ENCODE peak calls at places on chromosomes 11 and 22, in six cellular contexts. One of them, this sample, is unnamed.

GRCh38 chr22:46484861-46485595 is 52.4 kb downstream of the CELSR1 start:
- DNase-seq in HCT116: no peak
- DNase-seq in fibroblast of lung: peak
- DNase-seq in neural progenitor cell: peak
- DNase-seq in MM.1S: no peak
- DNase-seq in IMR-90: peak
- DNase-seq in this sample: peak

GRCh38 chr11:17405232-17406005 is 17.0 kb upstream of the KCNJ11 start:
- DNase-seq in HCT116: peak
- DNase-seq in fibroblast of lung: peak
- DNase-seq in neural progenitor cell: peak
- DNase-seq in MM.1S: peak
- DNase-seq in IMR-90: peak
- DNase-seq in this sample: no peak

GRCh38 chr22:20058989-20059770 is 20.9 kb upstream of the DGCR8 start:
- DNase-seq in HCT116: no peak
- DNase-seq in fibroblast of lung: no peak
- DNase-seq in neural progenitor cell: no peak
- DNase-seq in MM.1S: no peak
- DNase-seq in IMR-90: no peak
- DNase-seq in this sample: no peak

GRCh38 chr11:100980156-100980555 is 149.5 kb downstream of the PGR start:
- DNase-seq in HCT116: no peak
- DNase-seq in fibroblast of lung: no peak
- DNase-seq in neural progenitor cell: peak
- DNase-seq in MM.1S: no peak
- DNase-seq in IMR-90: peak
- DNase-seq in this sample: no peak

GRCh38 chr11:27473017-27473406 is 422 bp upstream of the LGR4 start:
- DNase-seq in HCT116: no peak
- DNase-seq in fibroblast of lung: no peak
- DNase-seq in neural progenitor cell: no peak
- DNase-seq in MM.1S: no peak
- DNase-seq in IMR-90: no peak
- DNase-seq in this sample: no peak

GRCh38 chr22:47165338-47165931 is 403.0 kb downstream of the TBC1D22A start:
- DNase-seq in HCT116: no peak
- DNase-seq in fibroblast of lung: no peak
- DNase-seq in neural progenitor cell: no peak
- DNase-seq in MM.1S: no peak
- DNase-seq in IMR-90: no peak
- DNase-seq in this sample: no peak

GRCh38 chr22:38262051-38262795 is 10.6 kb downstream of the TMEM184B start:
- DNase-seq in HCT116: no peak
- DNase-seq in fibroblast of lung: peak
- DNase-seq in neural progenitor cell: peak
- DNase-seq in MM.1S: peak
- DNase-seq in IMR-90: no peak
- DNase-seq in this sample: no peak

GRCh38 chr11:16365456-16366355 is 9.4 kb upstream of the SOX6 start:
- DNase-seq in HCT116: no peak
- DNase-seq in fibroblast of lung: no peak
- DNase-seq in neural progenitor cell: no peak
- DNase-seq in MM.1S: no peak
- DNase-seq in IMR-90: peak
- DNase-seq in this sample: no peak

GRCh38 chr22:18977824-18978425 is 41.8 kb upstream of the PRODH start:
- DNase-seq in HCT116: no peak
- DNase-seq in fibroblast of lung: no peak
- DNase-seq in neural progenitor cell: no peak
- DNase-seq in MM.1S: no peak
- DNase-seq in IMR-90: no peak
- DNase-seq in this sample: no peak

GRCh38 chr11:35892166-35892565 is 51.7 kb upstream of the LDLRAD3 start:
- DNase-seq in HCT116: no peak
- DNase-seq in fibroblast of lung: peak
- DNase-seq in neural progenitor cell: no peak
- DNase-seq in MM.1S: no peak
- DNase-seq in IMR-90: no peak
- DNase-seq in this sample: peak

GRCh38 chr11:128776434-128777284 is 82.8 kb downstream of the FLI1 start:
- DNase-seq in HCT116: peak
- DNase-seq in fibroblast of lung: peak
- DNase-seq in neural progenitor cell: peak
- DNase-seq in MM.1S: peak
- DNase-seq in IMR-90: peak
- DNase-seq in this sample: no peak

GRCh38 chr11:94525933-94526332 is 13.7 kb downstream of the C11orf97 start:
- DNase-seq in HCT116: no peak
- DNase-seq in fibroblast of lung: peak
- DNase-seq in neural progenitor cell: peak
- DNase-seq in MM.1S: no peak
- DNase-seq in IMR-90: peak
- DNase-seq in this sample: peak

GRCh38 chr11:78400701-78401100 is 16.9 kb downstream of the GAB2 start:
- DNase-seq in HCT116: no peak
- DNase-seq in fibroblast of lung: no peak
- DNase-seq in neural progenitor cell: peak
- DNase-seq in MM.1S: no peak
- DNase-seq in IMR-90: no peak
- DNase-seq in this sample: no peak

GRCh38 chr11:96413408-96413807 is 23.6 kb downstream of the JRKL start:
- DNase-seq in HCT116: no peak
- DNase-seq in fibroblast of lung: no peak
- DNase-seq in neural progenitor cell: no peak
- DNase-seq in MM.1S: no peak
- DNase-seq in IMR-90: no peak
- DNase-seq in this sample: no peak

GRCh38 chr22:49021926-49022815 is 805.5 kb downstream of the BRD1 start:
- DNase-seq in HCT116: no peak
- DNase-seq in fibroblast of lung: no peak
- DNase-seq in neural progenitor cell: no peak
- DNase-seq in MM.1S: no peak
- DNase-seq in IMR-90: no peak
- DNase-seq in this sample: no peak

GRCh38 chr11:68839953-68840641 is 1.6 kb downstream of the CPT1A start:
- DNase-seq in HCT116: no peak
- DNase-seq in fibroblast of lung: peak
- DNase-seq in neural progenitor cell: peak
- DNase-seq in MM.1S: peak
- DNase-seq in IMR-90: peak
- DNase-seq in this sample: no peak
- H2AFZ ChIP-seq in HCT116: peak
- H2AFZ ChIP-seq in fibroblast of lung: no peak
- H2AFZ ChIP-seq in neural progenitor cell: no peak
- H2AFZ ChIP-seq in MM.1S: peak
- H2AFZ ChIP-seq in IMR-90: peak
- H2AFZ ChIP-seq in this sample: peak

GRCh38 chr11:69355959-69356702 is 62.2 kb downstream of the MYEOV start:
- DNase-seq in HCT116: no peak
- DNase-seq in fibroblast of lung: no peak
- DNase-seq in neural progenitor cell: no peak
- DNase-seq in MM.1S: no peak
- DNase-seq in IMR-90: no peak
- DNase-seq in this sample: no peak
- H3K9ac ChIP-seq in HCT116: no peak
- H3K9ac ChIP-seq in fibroblast of lung: no peak
- H3K9ac ChIP-seq in neural progenitor cell: no peak
- H3K9ac ChIP-seq in MM.1S: no peak
- H3K9ac ChIP-seq in IMR-90: no peak
- H3K9ac ChIP-seq in this sample: no peak

DNA sequence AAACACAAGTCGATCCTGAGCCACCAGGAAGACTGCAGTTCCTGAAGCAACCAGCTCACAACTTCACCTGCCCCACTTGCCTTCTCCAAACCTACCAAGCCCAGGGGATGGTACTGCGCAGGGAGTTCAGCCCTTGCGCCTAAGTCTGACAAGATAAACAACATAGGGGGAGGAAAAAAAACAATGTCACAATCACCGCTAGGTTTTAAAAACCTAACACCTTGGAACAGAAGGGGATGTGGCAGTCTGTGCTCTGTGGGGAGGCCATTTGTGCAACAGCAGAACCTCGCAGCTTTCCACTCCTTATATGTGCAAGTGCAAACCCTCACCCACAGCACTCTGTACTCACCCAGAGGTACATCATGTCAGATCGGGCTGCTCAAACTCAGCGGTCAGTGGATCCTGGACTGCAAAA is 134.2 kb downstream of the RBFOX2 start:
- DNase-seq in HCT116: no peak
- DNase-seq in fibroblast of lung: no peak
- DNase-seq in neural progenitor cell: peak
- DNase-seq in MM.1S: no peak
- DNase-seq in IMR-90: no peak
- DNase-seq in this sample: no peak
- H2AFZ ChIP-seq in HCT116: no peak
- H2AFZ ChIP-seq in fibroblast of lung: no peak
- H2AFZ ChIP-seq in neural progenitor cell: no peak
- H2AFZ ChIP-seq in MM.1S: no peak
- H2AFZ ChIP-seq in IMR-90: peak
- H2AFZ ChIP-seq in this sample: no peak

GRCh38 chr22:29627196-29627535 is 23.7 kb downstream of the NF2 start:
- DNase-seq in HCT116: no peak
- DNase-seq in fibroblast of lung: no peak
- DNase-seq in neural progenitor cell: no peak
- DNase-seq in MM.1S: no peak
- DNase-seq in IMR-90: no peak
- DNase-seq in this sample: no peak
- H3K9ac ChIP-seq in HCT116: no peak
- H3K9ac ChIP-seq in fibroblast of lung: no peak
- H3K9ac ChIP-seq in neural progenitor cell: no peak
- H3K9ac ChIP-seq in MM.1S: no peak
- H3K9ac ChIP-seq in IMR-90: no peak
- H3K9ac ChIP-seq in this sample: peak

DNA sequence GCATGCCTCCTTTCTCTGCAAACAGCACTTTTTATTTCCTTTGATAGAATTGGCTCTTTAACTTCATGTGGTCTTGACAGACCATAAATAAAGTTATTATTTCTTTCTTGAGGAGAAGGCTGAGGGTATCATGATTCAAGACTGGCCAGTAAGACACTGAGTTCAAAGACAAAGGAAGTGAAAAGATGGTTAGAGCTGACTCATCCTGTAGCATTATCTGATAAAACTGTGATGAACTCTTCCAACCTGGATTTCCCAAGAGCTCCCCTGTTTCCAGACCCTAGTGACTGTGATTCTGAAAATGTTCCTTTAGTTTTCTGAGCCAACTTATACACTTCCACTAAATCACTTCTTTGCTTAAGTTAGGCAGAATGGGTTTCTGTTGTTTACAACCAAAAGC is 179.3 kb upstream of the FAT3 start:
- DNase-seq in HCT116: no peak
- DNase-seq in fibroblast of lung: no peak
- DNase-seq in neural progenitor cell: no peak
- DNase-seq in MM.1S: no peak
- DNase-seq in IMR-90: no peak
- DNase-seq in this sample: no peak
- H2AFZ ChIP-seq in HCT116: no peak
- H2AFZ ChIP-seq in fibroblast of lung: no peak
- H2AFZ ChIP-seq in neural progenitor cell: no peak
- H2AFZ ChIP-seq in MM.1S: no peak
- H2AFZ ChIP-seq in IMR-90: no peak
- H2AFZ ChIP-seq in this sample: no peak

DNA sequence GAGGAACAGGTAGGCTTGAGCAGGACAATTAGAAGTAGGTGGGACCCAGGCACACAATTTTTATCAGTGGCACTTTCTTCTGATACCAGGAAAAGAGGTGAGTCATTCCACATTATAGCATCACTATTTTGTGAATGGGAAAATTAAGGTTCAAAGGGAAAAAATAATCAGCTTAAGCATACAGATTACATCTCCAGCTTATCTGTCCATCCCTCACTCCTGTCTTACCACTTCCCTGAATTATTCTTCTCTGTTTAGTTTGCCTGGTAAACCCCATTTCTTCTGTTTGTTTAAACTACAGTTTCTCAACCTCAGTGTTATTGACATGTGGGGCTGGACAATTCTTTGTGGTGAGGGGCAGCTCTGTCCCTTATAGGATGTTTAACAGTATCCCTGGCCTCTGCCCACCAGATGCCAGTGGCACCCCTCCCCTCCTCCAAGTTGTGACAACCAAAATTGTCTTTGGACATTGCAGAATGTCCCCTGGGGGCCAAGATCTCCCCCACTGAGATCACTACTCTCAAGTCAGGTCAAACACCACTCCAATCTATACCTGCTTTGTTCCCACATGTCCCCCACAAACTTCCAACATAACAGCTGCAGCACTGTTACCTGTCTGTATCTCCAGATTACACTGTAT is 8.5 kb upstream of the XBP1 start:
- DNase-seq in HCT116: no peak
- DNase-seq in fibroblast of lung: no peak
- DNase-seq in neural progenitor cell: no peak
- DNase-seq in MM.1S: no peak
- DNase-seq in IMR-90: no peak
- DNase-seq in this sample: no peak
- H3K9ac ChIP-seq in HCT116: no peak
- H3K9ac ChIP-seq in fibroblast of lung: no peak
- H3K9ac ChIP-seq in neural progenitor cell: no peak
- H3K9ac ChIP-seq in MM.1S: no peak
- H3K9ac ChIP-seq in IMR-90: no peak
- H3K9ac ChIP-seq in this sample: no peak